ENCODE peak calls at places on chromosomes 3 and 15, in ten cellular contexts. X, K, V, U, Q, Z, B, L, S and C are unnamed samples.
A peak's percentile ranks its signal among the peaks of the same experiment; 100 is the strongest.

GRCh38 chr3:57928511-57928910 is 79.7 kb upstream of the FLNB start:
- DNase-seq in X (no peak), K (no peak), V (no peak), U (no peak), Q (no peak), Z (no peak), B (no peak), L (no peak), S (no peak), C (no peak)

GRCh38 chr3:178826437-178827010 is 245.1 kb downstream of the ZMAT3 start:
- DNase-seq in X (no peak), K (peak; percentile 8), V (no peak), U (no peak), Q (no peak), Z (no peak), B (no peak), L (no peak), S (no peak), C (no peak)

GRCh38 chr3:135090020-135090717 is 295.1 kb downstream of the EPHB1 start:
- DNase-seq in X (no peak), K (no peak), V (no peak), U (no peak), Q (no peak), Z (no peak), B (no peak), L (no peak), S (no peak), C (no peak)

GRCh38 chr15:56187665-56188064 is 56.0 kb downstream of the RFX7 start:
- DNase-seq in X (no peak), K (no peak), V (no peak), U (no peak), Q (no peak), Z (no peak), B (no peak), L (no peak), S (no peak), C (no peak)

GRCh38 chr3:58414538-58415197 is 19.0 kb downstream of the PDHB start:
- DNase-seq in X (peak; percentile 78), K (no peak), V (peak; percentile 80), U (peak; percentile 59), Q (peak; percentile 49), Z (no peak), B (no peak), L (peak; percentile 51), S (peak; percentile 88), C (peak; percentile 42)

GRCh38 chr15:98524838-98525540 is 123.3 kb upstream of the IGF1R start:
- DNase-seq in X (no peak), K (no peak), V (no peak), U (no peak), Q (no peak), Z (no peak), B (no peak), L (no peak), S (no peak), C (no peak)

GRCh38 chr3:121152573-121152972 is 244.6 kb downstream of the STXBP5L start:
- DNase-seq in X (no peak), K (no peak), V (peak; percentile 36), U (no peak), Q (no peak), Z (no peak), B (no peak), L (peak; percentile 12), S (peak; percentile 24), C (no peak)

GRCh38 chr3:41117398-41117870 is 81.9 kb upstream of the CTNNB1 start:
- DNase-seq in X (peak; percentile 88), K (peak; percentile 66), V (peak; percentile 7), U (peak; percentile 71), Q (peak; percentile 86), Z (peak; percentile 59), B (peak; percentile 93), L (peak; percentile 97), S (peak; percentile 89), C (peak; percentile 95)

GRCh38 chr15:68553994-68554715 is 24.6 kb upstream of the CORO2B start:
- DNase-seq in X (peak; percentile 46), K (no peak), V (peak; percentile 92), U (peak; percentile 75), Q (peak; percentile 69), Z (no peak), B (no peak), L (peak; percentile 39), S (peak; percentile 75), C (peak; percentile 59)

GRCh38 chr15:57677206-57677605 is 29.3 kb upstream of the POLR2M start:
- DNase-seq in X (peak; percentile 12), K (no peak), V (no peak), U (no peak), Q (no peak), Z (no peak), B (no peak), L (no peak), S (no peak), C (no peak)

GRCh38 chr3:110261141-110261540 is 810.5 kb upstream of the NECTIN3 start:
- DNase-seq in X (no peak), K (no peak), V (no peak), U (no peak), Q (no peak), Z (no peak), B (no peak), L (no peak), S (no peak), C (no peak)

GRCh38 chr3:195729476-195729875 is 8.7 kb downstream of the MUC20 start:
- DNase-seq in X (no peak), K (no peak), V (no peak), U (no peak), Q (no peak), Z (no peak), B (no peak), L (no peak), S (no peak), C (no peak)

GRCh38 chr15:68620721-68621528 is 42.1 kb downstream of the CORO2B start:
- DNase-seq in X (peak; percentile 99), K (no peak), V (peak; percentile 46), U (no peak), Q (peak; percentile 92), Z (peak; percentile 95), B (peak; percentile 58), L (peak; percentile 97), S (peak; percentile 99), C (no peak)

DNA sequence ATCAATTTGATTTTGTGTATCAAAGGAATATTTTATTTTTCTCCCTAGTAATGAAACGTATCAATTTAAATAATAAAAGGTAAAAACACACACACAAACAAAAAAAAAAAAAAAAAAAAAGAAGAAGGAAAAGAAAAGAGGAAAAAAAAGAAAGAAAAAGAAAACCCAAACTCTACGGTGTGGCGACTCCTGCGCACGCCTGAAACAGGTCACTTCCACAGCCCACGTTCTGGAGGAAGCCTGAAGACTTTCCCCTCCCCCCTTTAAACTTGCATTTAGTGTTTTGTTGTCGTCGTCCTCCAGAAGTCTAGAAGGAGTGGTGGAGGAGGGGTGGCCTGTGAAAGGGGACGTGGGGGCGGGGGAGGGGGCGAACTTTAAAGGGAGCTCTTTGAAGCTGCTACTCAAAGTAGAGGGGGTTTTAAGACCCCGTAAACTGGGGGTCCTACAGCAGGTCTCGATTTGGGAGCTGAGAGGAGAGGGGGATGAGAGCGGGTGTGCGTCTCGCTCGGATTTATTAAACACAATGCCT is 2.3 kb upstream of the TLE3 start:
- DNase-seq in X (no peak), K (no peak), V (peak; percentile 71), U (no peak), Q (no peak), Z (no peak), B (no peak), L (peak; percentile 16), S (no peak), C (no peak)
- H3K4me3 ChIP-seq in X (peak overlapping the region; percentile 45), K (peak overlapping the region; percentile 37), V (peak overlapping the region; percentile 44), U (no peak overlapping the region), Q (peak overlapping the region; percentile 95), Z (no peak overlapping the region), B (no peak overlapping the region), L (peak overlapping the region; percentile 31), S (peak overlapping the region; percentile 18), C (peak overlapping the region; percentile 41)

GRCh38 chr15:65101418-65101890 is 13.5 kb downstream of the UBAP1L start:
- DNase-seq in X (peak; percentile 56), K (no peak), V (peak; percentile 95), U (peak; percentile 69), Q (peak; percentile 76), Z (no peak), B (peak; percentile 84), L (peak; percentile 29), S (peak; percentile 81), C (peak; percentile 28)
- H3K4me3 ChIP-seq in X (no peak overlapping the region), K (no peak overlapping the region), V (peak overlapping the region; percentile 66), U (no peak overlapping the region), Q (no peak overlapping the region), Z (no peak overlapping the region), B (no peak overlapping the region), L (no peak overlapping the region), S (no peak overlapping the region), C (no peak overlapping the region)

GRCh38 chr3:130707914-130708601 is 38.6 kb downstream of the PIK3R4 start:
- DNase-seq in X (peak; percentile 66), K (no peak), V (no peak), U (no peak), Q (no peak), Z (no peak), B (no peak), L (no peak), S (no peak), C (no peak)

GRCh38 chr3:130700541-130700940 is 46.1 kb downstream of the PIK3R4 start:
- DNase-seq in X (no peak), K (no peak), V (no peak), U (no peak), Q (peak; percentile 40), Z (no peak), B (no peak), L (peak; percentile 21), S (peak; percentile 55), C (no peak)

GRCh38 chr3:130709671-130710070 is 37.0 kb downstream of the PIK3R4 start:
- DNase-seq in X (peak; percentile 42), K (no peak), V (no peak), U (no peak), Q (no peak), Z (no peak), B (no peak), L (no peak), S (peak; percentile 36), C (no peak)

GRCh38 chr3:130702985-130703384 is 43.6 kb downstream of the PIK3R4 start:
- DNase-seq in X (no peak), K (no peak), V (no peak), U (no peak), Q (no peak), Z (no peak), B (no peak), L (no peak), S (no peak), C (no peak)

DNA sequence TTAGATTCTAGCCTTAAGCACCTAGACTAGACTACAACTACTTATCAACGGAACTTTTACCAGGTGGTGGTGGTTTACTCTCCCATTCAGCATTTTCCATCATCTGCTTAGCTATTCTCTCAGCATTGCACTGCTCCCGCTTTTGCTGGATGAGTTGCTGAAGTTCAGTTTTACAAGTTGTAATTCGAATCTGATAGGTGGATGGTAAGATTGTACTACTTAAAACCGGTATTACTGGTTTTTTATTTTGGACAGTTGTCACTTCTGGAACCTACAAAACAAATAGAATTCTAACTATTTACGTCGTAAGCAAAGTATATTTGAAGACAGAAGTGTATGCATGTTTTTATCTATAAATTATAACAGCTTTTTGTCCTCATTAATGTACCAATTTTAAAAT is 41.1 kb downstream of the PIK3R4 start:
- DNase-seq in X (no peak), K (no peak), V (no peak), U (no peak), Q (no peak), Z (no peak), B (no peak), L (no peak), S (no peak), C (no peak)
- H3K4me3 ChIP-seq in X (no peak overlapping the region), K (no peak overlapping the region), V (no peak overlapping the region), U (no peak overlapping the region), Q (no peak overlapping the region), Z (no peak overlapping the region), B (no peak overlapping the region), L (no peak overlapping the region), S (no peak overlapping the region), C (no peak overlapping the region)

GRCh38 chr3:187963677-187964385 is 190.1 kb upstream of the LPP start:
- DNase-seq in X (peak; percentile 63), K (no peak), V (no peak), U (no peak), Q (no peak), Z (no peak), B (no peak), L (no peak), S (peak; percentile 40), C (no peak)
- H3K4me3 ChIP-seq in X (no peak overlapping the region), K (no peak overlapping the region), V (no peak overlapping the region), U (no peak overlapping the region), Q (no peak overlapping the region), Z (no peak overlapping the region), B (no peak overlapping the region), L (no peak overlapping the region), S (no peak overlapping the region), C (no peak overlapping the region)